ENCODE peak calls at places on chromosomes 12 and 14, in seven cellular contexts. R is iPS-NIHi11, U is fibroblast of pulmonary artery, K is brain microvascular endothelial cell, Z is T-helper 1 cell, L is frontal cortex, P is GM04503. A is an unnamed sample.

GRCh38 chr12:47413806-47414205 is 292.0 kb downstream of the RPAP3 start:
- DNase-seq in R (no peak), U (peak; percentile 36), K (no peak), Z (no peak), L (no peak), P (no peak), A (no peak)

GRCh38 chr12:126727218-126727601 is 1539.8 kb upstream of the TMEM132C start:
- DNase-seq in R (no peak), U (no peak), K (no peak), Z (no peak), L (no peak), P (no peak), A (no peak)

GRCh38 chr12:12521044-12521485 is 41.6 kb downstream of the DUSP16 start:
- DNase-seq in R (no peak), U (no peak), K (no peak), Z (no peak), L (no peak), P (no peak), A (no peak)

GRCh38 chr12:67524861-67525499 is 123.6 kb upstream of the DYRK2 start:
- DNase-seq in R (no peak), U (no peak), K (no peak), Z (no peak), L (no peak), P (no peak), A (no peak)

GRCh38 chr12:130026608-130027176 is 122.9 kb upstream of the TMEM132D start:
- DNase-seq in R (no peak), U (no peak), K (peak; percentile 31), Z (no peak), L (no peak), P (no peak), A (peak; percentile 16)

GRCh38 chr12:32502693-32503510 is 103.5 kb downstream of the FGD4 start:
- DNase-seq in R (no peak), U (peak; percentile 94), K (no peak), Z (no peak), L (no peak), P (peak; percentile 37), A (no peak)

GRCh38 chr14:60646202-60646886 is 2.9 kb downstream of the SIX1 start:
- DNase-seq in R (no peak), U (no peak), K (no peak), Z (no peak), L (no peak), P (no peak), A (no peak)

GRCh38 chr12:56759270-56759908 is 3.7 kb upstream of the HSD17B6 start:
- DNase-seq in R (no peak), U (no peak), K (no peak), Z (no peak), L (no peak), P (no peak), A (no peak)

GRCh38 chr12:93273834-93274705 is 103.7 kb upstream of the NUDT4 start:
- DNase-seq in R (no peak), U (no peak), K (no peak), Z (no peak), L (no peak), P (no peak), A (no peak)

GRCh38 chr14:54116972-54117371 is 160.3 kb upstream of the BMP4 start:
- DNase-seq in R (no peak), U (no peak), K (peak; percentile 47), Z (no peak), L (no peak), P (no peak), A (no peak)

GRCh38 chr14:77302926-77303325 is 17.8 kb downstream of the POMT2 start:
- DNase-seq in R (no peak), U (peak; percentile 36), K (peak; percentile 67), Z (no peak), L (no peak), P (no peak), A (no peak)

GRCh38 chr12:9872743-9873142 is 3.6 kb upstream of the CLEC2B start:
- DNase-seq in R (no peak), U (no peak), K (no peak), Z (no peak), L (no peak), P (no peak), A (no peak)

GRCh38 chr12:78261901-78262300 is 431.2 kb downstream of the NAV3 start:
- DNase-seq in R (no peak), U (no peak), K (no peak), Z (no peak), L (no peak), P (no peak), A (no peak)

GRCh38 chr14:89242871-89243270 is 174.2 kb downstream of the FOXN3 start:
- DNase-seq in R (no peak), U (no peak), K (no peak), Z (no peak), L (no peak), P (no peak), A (no peak)

GRCh38 chr12:67697443-67697842 is 48.9 kb downstream of the DYRK2 start:
- DNase-seq in R (no peak), U (no peak), K (no peak), Z (no peak), L (no peak), P (no peak), A (no peak)

GRCh38 chr14:51157012-51157411 is 62.1 kb upstream of the TRIM9 start:
- DNase-seq in R (no peak), U (peak; percentile 48), K (no peak), Z (no peak), L (no peak), P (no peak), A (no peak)

GRCh38 chr12:60980558-60980957 is 1279.6 kb upstream of the USP15 start:
- DNase-seq in R (no peak), U (no peak), K (no peak), Z (no peak), L (no peak), P (no peak), A (no peak)

GRCh38 chr12:40044399-40044798 is 61.5 kb downstream of the SLC2A13 start:
- DNase-seq in R (no peak), U (no peak), K (no peak), Z (no peak), L (no peak), P (no peak), A (no peak)

GRCh38 chr14:52064174-52064573 is 4.7 kb downstream of the NID2 start:
- DNase-seq in R (no peak), U (no peak), K (no peak), Z (no peak), L (no peak), P (no peak), A (no peak)

GRCh38 chr14:23047042-23047634 is 5.1 kb downstream of the PSMB11 start:
- DNase-seq in R (no peak), U (peak; percentile 76), K (no peak), Z (no peak), L (no peak), P (no peak), A (no peak)

GRCh38 chr14:98925362-98926040 is 346.5 kb downstream of the BCL11B start:
- DNase-seq in R (no peak), U (no peak), K (no peak), Z (no peak), L (no peak), P (no peak), A (no peak)

GRCh38 chr12:57626111-57626928 is 6.7 kb downstream of the B4GALNT1 start:
- DNase-seq in R (no peak), U (no peak), K (no peak), Z (no peak), L (no peak), P (no peak), A (no peak)

GRCh38 chr12:131604146-131604844 is 106.6 kb upstream of the SFSWAP start:
- DNase-seq in R (no peak), U (no peak), K (no peak), Z (no peak), L (no peak), P (no peak), A (peak; percentile 60)

GRCh38 chr14:81980601-81981310 is 447.1 kb upstream of the SEL1L start:
- DNase-seq in R (no peak), U (no peak), K (no peak), Z (no peak), L (no peak), P (no peak), A (no peak)

GRCh38 chr12:71371132-71371531 is 68.5 kb upstream of the LGR5 start:
- DNase-seq in R (no peak), U (peak; percentile 25), K (no peak), Z (no peak), L (no peak), P (no peak), A (no peak)

GRCh38 chr14:85817430-85817829 is 287.5 kb downstream of the FLRT2 start:
- DNase-seq in R (no peak), U (no peak), K (no peak), Z (no peak), L (no peak), P (no peak), A (no peak)

GRCh38 chr12:95788637-95789036 is 1.9 kb downstream of the NTN4 start:
- DNase-seq in R (no peak), U (peak; percentile 57), K (no peak), Z (no peak), L (no peak), P (no peak), A (no peak)